ENCODE peak calls at places on chromosomes 13 and 19, in six cellular contexts. B, U, R, E, W and T are unnamed samples.

GRCh38 chr13:70964124-70964523 is 855.9 kb upstream of the KLHL1 start:
- DNase-seq in B (no peak), W (peak; percentile 34), E (peak; percentile 25), R (no peak), U (no peak), T (peak; percentile 28)

GRCh38 chr19:2575734-2576481 is 100.0 kb downstream of the GADD45B start:
- DNase-seq in U (peak; percentile 69), E (no peak), R (peak; percentile 96), B (no peak), W (peak; percentile 98), T (peak; percentile 59)

GRCh38 chr19:1009043-1009975 is 9.1 kb downstream of the GRIN3B start:
- DNase-seq in E (no peak), R (no peak), W (no peak), U (peak; percentile 83), B (no peak), T (no peak)

GRCh38 chr19:28019901-28020300 is 1193.0 kb downstream of the UQCRFS1 start:
- DNase-seq in W (no peak), U (no peak), B (no peak), E (no peak), R (no peak), T (no peak)

GRCh38 chr19:16066611-16067104 is 9.6 kb upstream of the TPM4 start:
- DNase-seq in W (no peak), U (peak; percentile 76), B (no peak), E (peak; percentile 80), R (peak; percentile 86), T (peak; percentile 88)

GRCh38 chr13:64078025-64078424 is 2662.4 kb upstream of the PCDH20 start:
- DNase-seq in E (no peak), B (no peak), R (no peak), W (no peak), U (no peak), T (no peak)

GRCh38 chr13:21399741-21400140 is 59.4 kb downstream of the ZDHHC20 start:
- DNase-seq in R (no peak), E (peak; percentile 55), B (no peak), U (peak; percentile 18), W (peak; percentile 17), T (no peak)

GRCh38 chr19:18119243-18120105 is 21.9 kb downstream of the MAST3 start:
- DNase-seq in B (no peak), E (no peak), W (no peak), U (no peak), R (no peak), T (no peak)

DNA sequence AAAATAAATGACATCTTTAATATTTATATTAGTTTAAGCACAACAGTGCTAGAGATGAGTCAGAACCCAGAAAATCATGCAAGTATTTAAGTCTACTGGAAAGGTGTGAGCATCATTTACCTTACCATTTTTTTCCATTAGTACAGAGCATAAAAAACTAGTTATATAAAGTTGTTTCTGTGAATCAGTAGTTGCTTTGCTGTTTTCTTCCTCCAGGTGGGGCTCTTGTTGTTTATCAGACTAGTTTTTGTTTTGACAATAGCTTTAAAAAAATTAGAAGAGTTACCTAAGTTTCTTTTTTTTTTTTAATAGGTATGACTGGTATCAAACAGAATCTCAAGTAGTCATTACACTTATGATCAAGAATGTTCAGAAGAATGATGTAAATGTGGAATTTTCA is 12.7 kb downstream of the SUGT1 start:
- DNase-seq in E (peak; percentile 39), U (peak; percentile 16), W (peak; percentile 55), R (peak; percentile 41), B (no peak), T (peak; percentile 30)
- TF ChIP-seq CTCF in E (peak; percentile 58), U (peak; percentile 45), W (peak; percentile 54), R (peak; percentile 58), B (peak; percentile 68), T (peak; percentile 42)

DNA sequence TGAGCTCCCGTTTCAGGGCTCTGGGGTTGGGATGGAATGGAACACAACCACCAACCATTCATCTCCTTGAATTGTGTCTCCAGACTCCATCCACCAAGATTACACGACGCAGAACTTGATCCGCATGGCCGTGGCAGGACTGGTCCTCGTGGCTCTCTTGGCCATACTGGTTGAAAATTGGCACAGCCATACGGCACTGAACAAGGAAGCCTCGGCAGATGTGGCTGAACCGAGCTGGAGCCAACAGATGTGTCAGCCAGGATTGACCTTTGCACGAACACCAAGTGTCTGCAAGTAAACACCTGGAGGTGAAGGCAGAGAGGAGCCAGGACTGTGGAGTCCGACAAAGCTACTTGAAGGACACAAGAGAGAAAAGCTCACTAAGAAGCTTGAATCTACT is 15.5 kb downstream of the FCAR start:
- DNase-seq in B (no peak), W (no peak), R (no peak), U (no peak), E (no peak), T (no peak)
- TF ChIP-seq CTCF in B (no peak), W (no peak), R (no peak), U (no peak), E (no peak), T (no peak)

DNA sequence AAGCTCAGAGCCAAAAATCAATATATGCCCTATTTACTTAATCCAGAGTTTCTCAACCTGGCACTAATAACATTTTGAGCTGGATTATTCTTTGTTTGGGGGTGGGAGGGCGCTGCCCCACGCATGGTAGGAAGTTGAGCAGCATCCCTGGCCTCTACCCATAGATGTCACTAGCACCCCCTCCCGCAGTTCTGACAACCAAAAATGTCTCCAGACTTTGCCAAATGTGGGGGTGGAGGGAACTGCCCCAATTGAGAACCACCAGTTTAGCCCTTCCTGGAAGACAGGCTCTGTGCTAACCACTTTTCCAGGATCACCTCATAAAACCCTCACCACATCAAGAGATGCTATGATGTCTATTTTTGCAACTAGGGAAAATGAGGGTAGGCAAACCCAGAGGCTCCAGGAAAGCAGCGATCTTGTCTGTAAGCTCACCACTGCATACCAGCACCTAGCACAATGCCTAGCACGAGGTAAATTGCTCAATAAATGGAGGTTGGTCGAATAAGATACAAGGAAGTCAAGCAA is 1.1 kb downstream of the TRIR start:
- DNase-seq in B (no peak), W (peak; percentile 64), R (peak; percentile 74), E (peak; percentile 53), U (peak; percentile 45), T (peak; percentile 68)
- TF ChIP-seq CTCF in B (peak; percentile 41), W (peak; percentile 53), R (peak; percentile 45), E (peak; percentile 68), U (peak; percentile 49), T (peak; percentile 38)

DNA sequence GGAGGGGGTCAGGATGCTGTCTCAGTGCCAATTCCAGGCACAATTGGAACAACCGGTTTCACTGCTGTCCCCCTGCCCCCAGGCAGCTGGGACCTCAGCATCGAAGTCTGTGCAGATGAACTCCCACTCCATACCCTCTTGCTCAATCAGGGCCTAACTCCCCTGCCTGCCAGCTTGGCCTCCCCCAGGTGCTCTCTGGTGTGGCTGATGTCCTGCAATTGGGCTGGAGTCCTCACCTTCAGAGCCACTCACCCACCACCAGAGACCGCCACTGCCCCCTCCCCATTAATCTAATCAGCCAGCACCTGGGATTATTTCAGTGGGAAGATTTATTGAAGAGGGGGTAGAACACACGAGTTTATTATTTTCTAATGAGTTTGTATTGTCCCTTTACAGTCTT is 118.8 kb downstream of the MIPEP start:
- DNase-seq in R (no peak), U (no peak), W (no peak), B (no peak), E (no peak), T (no peak)
- TF ChIP-seq CTCF in R (no peak), U (no peak), W (no peak), B (no peak), E (no peak), T (no peak)

GRCh38 chr13:38226496-38226895 is 123.2 kb upstream of the UFM1 start:
- DNase-seq in B (no peak), R (no peak), E (no peak), U (no peak), W (no peak), T (no peak)

GRCh38 chr13:38228322-38228721 is 121.3 kb upstream of the UFM1 start:
- DNase-seq in B (no peak), E (no peak), R (no peak), W (no peak), U (no peak), T (no peak)

DNA sequence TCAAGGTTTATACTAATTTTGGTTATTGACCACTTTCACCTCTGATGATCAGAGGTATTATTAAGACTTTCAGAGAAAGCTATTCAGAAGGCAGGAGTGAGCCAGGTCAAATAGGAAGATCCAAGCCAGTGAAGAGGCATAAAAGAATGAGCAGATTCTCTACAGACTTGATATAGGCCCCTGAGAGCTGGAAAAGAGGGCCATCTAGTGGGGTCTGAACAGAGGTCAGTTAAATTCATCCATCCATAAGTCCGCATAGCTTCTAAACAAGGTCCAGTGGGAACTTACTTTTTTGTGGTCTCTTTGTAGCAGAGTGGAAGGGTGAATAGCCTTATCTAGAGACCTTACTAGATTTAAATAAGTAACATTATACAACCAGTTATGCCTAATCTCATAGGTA is 126.6 kb upstream of the UFM1 start:
- DNase-seq in U (peak; percentile 1), E (peak; percentile 19), R (peak; percentile 30), B (no peak), W (peak; percentile 73), T (peak; percentile 32)
- TF ChIP-seq CTCF in U (no peak), E (peak; percentile 38), R (peak; percentile 20), B (peak; percentile 51), W (peak; percentile 63), T (no peak)